ENCODE peak calls at places on chromosomes 1 and 21, in four cellular contexts. One of them, this sample, is unnamed.
A peak's percentile ranks its signal among the peaks of the same experiment; 100 is the strongest.

GRCh38 chr1:165501975-165502358 is 41.8 kb upstream of the LRRC52 start:
- DNase-seq in effector memory CD4-positive, alpha-beta T cell: no peak
- DNase-seq in thoracic aorta: no peak
- DNase-seq in tibial nerve: no peak
- DNase-seq in this sample: no peak

GRCh38 chr1:222732216-222733159 is 4.5 kb upstream of the FAM177B start:
- DNase-seq in tibial nerve: no peak
- DNase-seq in effector memory CD4-positive, alpha-beta T cell: no peak
- DNase-seq in thoracic aorta: no peak
- DNase-seq in this sample: no peak

GRCh38 chr1:193799948-193800690 is 613.7 kb upstream of the B3GALT2 start:
- DNase-seq in thoracic aorta: no peak
- DNase-seq in tibial nerve: no peak
- DNase-seq in effector memory CD4-positive, alpha-beta T cell: no peak
- DNase-seq in this sample: no peak

GRCh38 chr1:198628064-198628455 is 10.8 kb upstream of the PTPRC start:
- DNase-seq in thoracic aorta: no peak
- DNase-seq in effector memory CD4-positive, alpha-beta T cell: no peak
- DNase-seq in tibial nerve: no peak
- DNase-seq in this sample: no peak

GRCh38 chr1:47630346-47630745 is 192.5 kb downstream of the FOXD2 start:
- DNase-seq in thoracic aorta: no peak
- DNase-seq in effector memory CD4-positive, alpha-beta T cell: no peak
- DNase-seq in tibial nerve: no peak
- DNase-seq in this sample: no peak

GRCh38 chr1:222095606-222096475 is 354.0 kb upstream of the DUSP10 start:
- DNase-seq in effector memory CD4-positive, alpha-beta T cell: peak; percentile 18
- DNase-seq in tibial nerve: no peak
- DNase-seq in thoracic aorta: no peak
- DNase-seq in this sample: peak; percentile 75

GRCh38 chr1:203546274-203546673 is 52.3 kb downstream of the OPTC start:
- DNase-seq in effector memory CD4-positive, alpha-beta T cell: no peak
- DNase-seq in tibial nerve: no peak
- DNase-seq in thoracic aorta: no peak
- DNase-seq in this sample: no peak

GRCh38 chr21:32921632-32922230 is 104.0 kb upstream of the OLIG2 start:
- DNase-seq in tibial nerve: no peak
- DNase-seq in thoracic aorta: no peak
- DNase-seq in effector memory CD4-positive, alpha-beta T cell: no peak
- DNase-seq in this sample: peak; percentile 37

GRCh38 chr1:175198332-175198731 is 5.8 kb upstream of the KIAA0040 start:
- DNase-seq in tibial nerve: no peak
- DNase-seq in effector memory CD4-positive, alpha-beta T cell: no peak
- DNase-seq in thoracic aorta: no peak
- DNase-seq in this sample: no peak

GRCh38 chr1:220711086-220711809 is 21.1 kb downstream of the C1orf115 start:
- DNase-seq in effector memory CD4-positive, alpha-beta T cell: no peak
- DNase-seq in tibial nerve: no peak
- DNase-seq in thoracic aorta: no peak
- DNase-seq in this sample: no peak

GRCh38 chr1:205536759-205537361 is 32.4 kb downstream of the CDK18 start:
- DNase-seq in effector memory CD4-positive, alpha-beta T cell: no peak
- DNase-seq in thoracic aorta: no peak
- DNase-seq in tibial nerve: no peak
- DNase-seq in this sample: no peak

GRCh38 chr1:13664451-13664850 is 35.5 kb upstream of the PRDM2 start:
- DNase-seq in thoracic aorta: no peak
- DNase-seq in effector memory CD4-positive, alpha-beta T cell: no peak
- DNase-seq in tibial nerve: no peak
- DNase-seq in this sample: no peak

GRCh38 chr1:172647110-172647564 is 11.8 kb upstream of the FASLG start:
- DNase-seq in tibial nerve: no peak
- DNase-seq in thoracic aorta: no peak
- DNase-seq in effector memory CD4-positive, alpha-beta T cell: no peak
- DNase-seq in this sample: no peak

GRCh38 chr21:16454371-16454770 is 724.6 kb downstream of the USP25 start:
- DNase-seq in effector memory CD4-positive, alpha-beta T cell: no peak
- DNase-seq in tibial nerve: no peak
- DNase-seq in thoracic aorta: no peak
- DNase-seq in this sample: no peak

GRCh38 chr21:40053007-40053406 is 185.8 kb downstream of the PCP4 start:
- DNase-seq in thoracic aorta: peak; percentile 14
- DNase-seq in tibial nerve: peak; percentile 26
- DNase-seq in effector memory CD4-positive, alpha-beta T cell: no peak
- DNase-seq in this sample: no peak

GRCh38 chr1:160024195-160024905 is 7.4 kb downstream of the PIGM start:
- DNase-seq in thoracic aorta: no peak
- DNase-seq in tibial nerve: no peak
- DNase-seq in effector memory CD4-positive, alpha-beta T cell: no peak
- DNase-seq in this sample: no peak

GRCh38 chr1:160800142-160800541 is 4.2 kb downstream of the LY9 start:
- DNase-seq in effector memory CD4-positive, alpha-beta T cell: no peak
- DNase-seq in thoracic aorta: no peak
- DNase-seq in tibial nerve: no peak
- DNase-seq in this sample: no peak

GRCh38 chr1:70840260-70840953 is 207.2 kb downstream of the PTGER3 start:
- DNase-seq in effector memory CD4-positive, alpha-beta T cell: no peak
- DNase-seq in thoracic aorta: no peak
- DNase-seq in tibial nerve: no peak
- DNase-seq in this sample: no peak

GRCh38 chr1:60583696-60584095 is 498.7 kb upstream of the NFIA start:
- DNase-seq in tibial nerve: no peak
- DNase-seq in thoracic aorta: no peak
- DNase-seq in effector memory CD4-positive, alpha-beta T cell: no peak
- DNase-seq in this sample: no peak

GRCh38 chr1:1550591-1551432 is 10.4 kb upstream of the TMEM240 start:
- DNase-seq in tibial nerve: no peak
- DNase-seq in thoracic aorta: no peak
- DNase-seq in effector memory CD4-positive, alpha-beta T cell: no peak
- DNase-seq in this sample: no peak

GRCh38 chr21:40615503-40616376 is 231.2 kb downstream of the DSCAM start:
- DNase-seq in effector memory CD4-positive, alpha-beta T cell: no peak
- DNase-seq in tibial nerve: no peak
- DNase-seq in thoracic aorta: no peak
- DNase-seq in this sample: no peak

GRCh38 chr1:89454845-89455521 is 69.6 kb upstream of the LRRC8B start:
- DNase-seq in tibial nerve: no peak
- DNase-seq in thoracic aorta: no peak
- DNase-seq in effector memory CD4-positive, alpha-beta T cell: peak; percentile 25
- DNase-seq in this sample: peak; percentile 62

GRCh38 chr1:57741521-57741920 is 317.7 kb upstream of the DAB1 start:
- DNase-seq in effector memory CD4-positive, alpha-beta T cell: no peak
- DNase-seq in thoracic aorta: no peak
- DNase-seq in tibial nerve: no peak
- DNase-seq in this sample: no peak

DNA sequence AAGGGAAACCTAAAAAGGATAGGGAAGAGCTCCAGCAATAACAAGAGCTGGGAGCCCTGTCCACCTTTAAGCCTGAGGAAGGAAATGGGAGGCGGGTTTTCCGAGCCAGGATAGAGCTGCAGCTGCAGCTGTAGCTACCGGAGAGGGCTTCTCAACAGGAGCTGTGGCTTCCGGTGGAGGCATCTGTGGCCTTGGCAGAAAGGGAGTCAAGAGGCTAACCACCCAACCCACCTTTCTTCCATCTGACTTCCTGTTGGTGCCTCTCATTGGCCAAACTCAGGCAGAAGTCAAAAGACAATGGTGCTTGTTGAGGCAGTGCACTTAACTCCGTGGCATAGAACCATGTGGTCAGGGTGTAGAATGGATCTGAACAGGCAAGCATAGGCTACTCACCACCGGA is 313.1 kb upstream of the DAB1 start:
- DNase-seq in tibial nerve: no peak
- DNase-seq in thoracic aorta: no peak
- DNase-seq in effector memory CD4-positive, alpha-beta T cell: no peak
- DNase-seq in this sample: no peak
- H3K27ac ChIP-seq in tibial nerve: no peak overlapping the region
- H3K27ac ChIP-seq in thoracic aorta: no peak overlapping the region
- H3K27ac ChIP-seq in effector memory CD4-positive, alpha-beta T cell: no peak overlapping the region
- H3K27ac ChIP-seq in this sample: no peak overlapping the region

GRCh38 chr21:41681939-41682718 is 84.7 kb downstream of the RIPK4 start:
- DNase-seq in effector memory CD4-positive, alpha-beta T cell: no peak
- DNase-seq in thoracic aorta: no peak
- DNase-seq in tibial nerve: no peak
- DNase-seq in this sample: no peak

GRCh38 chr21:41678944-41679343 is 87.9 kb downstream of the RIPK4 start:
- DNase-seq in tibial nerve: peak; percentile 88
- DNase-seq in effector memory CD4-positive, alpha-beta T cell: no peak
- DNase-seq in thoracic aorta: peak; percentile 74
- DNase-seq in this sample: no peak

GRCh38 chr21:41681336-41681801 is 85.5 kb downstream of the RIPK4 start:
- DNase-seq in effector memory CD4-positive, alpha-beta T cell: no peak
- DNase-seq in tibial nerve: no peak
- DNase-seq in thoracic aorta: no peak
- DNase-seq in this sample: no peak

GRCh38 chr21:41682719-41683179 is 84.1 kb downstream of the RIPK4 start:
- DNase-seq in tibial nerve: no peak
- DNase-seq in thoracic aorta: no peak
- DNase-seq in effector memory CD4-positive, alpha-beta T cell: no peak
- DNase-seq in this sample: no peak

DNA sequence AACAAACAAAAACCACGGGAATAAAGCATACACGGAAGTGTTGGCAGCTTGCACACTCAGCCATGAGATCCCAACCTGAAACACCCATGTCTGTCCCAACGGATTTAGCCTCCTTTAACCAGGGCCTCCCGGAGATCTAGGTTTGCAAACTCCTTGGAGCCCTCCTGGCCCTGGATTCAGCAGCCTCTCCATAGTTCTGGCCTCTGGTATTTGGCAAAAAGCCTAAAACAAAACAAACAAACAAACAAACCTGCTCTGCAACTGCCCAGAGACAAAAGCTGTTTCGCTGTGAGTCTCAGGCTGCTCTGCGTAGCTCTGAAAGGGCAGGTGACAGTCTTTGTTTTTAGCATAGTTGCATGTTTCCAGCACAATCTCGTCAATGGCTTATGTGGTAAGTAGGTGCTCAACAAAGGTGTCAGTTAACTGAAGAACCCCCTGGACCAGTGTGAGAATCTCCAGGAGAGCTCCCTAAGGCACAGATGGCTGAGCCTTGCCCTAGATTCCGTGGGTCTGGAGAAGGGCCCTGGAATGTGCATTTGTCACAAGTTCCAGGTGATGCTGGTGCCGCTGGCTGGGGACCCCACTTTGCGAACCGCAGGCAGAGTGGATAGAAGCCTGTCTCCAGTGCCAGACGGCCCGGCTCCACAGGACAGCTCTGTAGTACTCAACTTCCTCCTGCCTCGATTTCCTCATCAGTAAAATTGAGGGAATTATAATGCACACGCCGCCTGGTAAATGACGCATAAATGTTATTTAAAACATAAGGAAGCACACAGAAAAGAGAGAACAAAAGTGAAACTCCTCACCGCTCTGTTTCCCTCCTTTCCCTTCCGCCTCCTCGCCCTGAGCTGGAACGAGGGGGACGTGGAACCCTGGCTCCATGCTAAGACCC is 86.2 kb downstream of the RIPK4 start:
- DNase-seq in tibial nerve: no peak
- DNase-seq in effector memory CD4-positive, alpha-beta T cell: no peak
- DNase-seq in thoracic aorta: no peak
- DNase-seq in this sample: no peak
- H3K4me3 ChIP-seq in tibial nerve: no peak overlapping the region
- H3K4me3 ChIP-seq in effector memory CD4-positive, alpha-beta T cell: no peak overlapping the region
- H3K4me3 ChIP-seq in thoracic aorta: no peak overlapping the region
- H3K4me3 ChIP-seq in this sample: no peak overlapping the region

GRCh38 chr1:93591833-93592635 is 89.6 kb downstream of the BCAR3 start:
- DNase-seq in thoracic aorta: no peak
- DNase-seq in effector memory CD4-positive, alpha-beta T cell: no peak
- DNase-seq in tibial nerve: no peak
- DNase-seq in this sample: peak; percentile 29
- H3K27ac ChIP-seq in thoracic aorta: no peak overlapping the region
- H3K27ac ChIP-seq in effector memory CD4-positive, alpha-beta T cell: no peak overlapping the region
- H3K27ac ChIP-seq in tibial nerve: no peak overlapping the region
- H3K27ac ChIP-seq in this sample: no peak overlapping the region

DNA sequence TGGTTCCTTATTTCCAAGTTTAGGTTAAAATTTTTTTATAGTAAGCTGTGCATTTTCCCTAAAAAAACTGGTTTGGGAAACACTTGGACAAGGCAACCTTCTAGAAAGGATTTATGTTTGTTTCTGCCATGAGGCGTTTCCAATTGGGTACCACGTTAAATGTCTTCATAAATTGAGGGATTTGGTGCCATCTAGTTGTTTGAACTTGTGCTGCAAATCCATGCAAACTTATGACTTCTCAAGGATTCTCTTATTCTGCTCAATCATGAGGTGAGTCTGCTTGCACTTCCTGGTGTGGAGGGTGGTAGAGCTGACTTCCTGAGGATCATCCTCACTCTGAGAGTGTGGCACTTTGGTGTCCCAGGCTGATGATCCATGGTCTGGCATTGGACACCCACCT is 123.3 kb downstream of the PCNX2 start:
- DNase-seq in effector memory CD4-positive, alpha-beta T cell: no peak
- DNase-seq in thoracic aorta: no peak
- DNase-seq in tibial nerve: no peak
- DNase-seq in this sample: no peak
- H3K4me3 ChIP-seq in effector memory CD4-positive, alpha-beta T cell: no peak overlapping the region
- H3K4me3 ChIP-seq in thoracic aorta: no peak overlapping the region
- H3K4me3 ChIP-seq in tibial nerve: no peak overlapping the region
- H3K4me3 ChIP-seq in this sample: no peak overlapping the region

GRCh38 chr21:14080040-14080763 is 130.6 kb downstream of the LIPI start:
- DNase-seq in tibial nerve: no peak
- DNase-seq in effector memory CD4-positive, alpha-beta T cell: no peak
- DNase-seq in thoracic aorta: no peak
- DNase-seq in this sample: no peak
- H3K27ac ChIP-seq in tibial nerve: no peak overlapping the region
- H3K27ac ChIP-seq in effector memory CD4-positive, alpha-beta T cell: no peak overlapping the region
- H3K27ac ChIP-seq in thoracic aorta: no peak overlapping the region
- H3K27ac ChIP-seq in this sample: no peak overlapping the region

This sample was measured in CD8-positive, alpha-beta T cell.